ENCODE peak calls at places on chromosome 3, in seven cellular contexts. X is T-helper 9 cell, L is occipital lobe, Z is amygdala, K is cardiac muscle cell, P is NCI-H526 treated with DMSO at 0.1 percent for 48 hours, B is body of pancreas. S is an unnamed sample.

GRCh38 chr3:140376136-140376889 is 301.6 kb upstream of the TRIM42 start:
- DNase-seq in X (no peak), L (no peak), Z (no peak), K (no peak), P (no peak), B (no peak), S (no peak)

GRCh38 chr3:111173328-111173900 is 101.8 kb downstream of the NECTIN3 start:
- DNase-seq in X (no peak), L (no peak), Z (no peak), K (no peak), P (no peak), B (no peak), S (no peak)

GRCh38 chr3:33658971-33659848 is 58.8 kb downstream of the CLASP2 start:
- DNase-seq in X (no peak), L (peak), Z (peak), K (peak), P (peak), B (peak), S (no peak)

GRCh38 chr3:188875413-188875812 is 296.4 kb upstream of the TPRG1 start:
- DNase-seq in X (no peak), L (no peak), Z (no peak), K (no peak), P (no peak), B (no peak), S (no peak)

GRCh38 chr3:124246366-124246765 is 254.4 kb upstream of the ROPN1 start:
- DNase-seq in X (no peak), L (no peak), Z (no peak), K (peak), P (no peak), B (no peak), S (no peak)

GRCh38 chr3:97821413-97821809 is 400 bp upstream of the CRYBG3 start:
- DNase-seq in X (peak), L (peak), Z (peak), K (no peak), P (no peak), B (peak), S (peak)

GRCh38 chr3:156433138-156433537 is 121.8 kb downstream of the SSR3 start:
- DNase-seq in X (no peak), L (no peak), Z (no peak), K (peak), P (no peak), B (no peak), S (no peak)

GRCh38 chr3:148219995-148220394 is 477.7 kb upstream of the AGTR1 start:
- DNase-seq in X (no peak), L (no peak), Z (no peak), K (no peak), P (no peak), B (no peak), S (no peak)

GRCh38 chr3:25557641-25558040 is 107.1 kb downstream of the TOP2B start:
- DNase-seq in X (no peak), L (no peak), Z (no peak), K (peak), P (no peak), B (no peak), S (no peak)

GRCh38 chr3:147960791-147961190 is 551.6 kb downstream of the ZIC1 start:
- DNase-seq in X (no peak), L (no peak), Z (no peak), K (no peak), P (no peak), B (no peak), S (no peak)

GRCh38 chr3:72303926-72304325 is 519.0 kb upstream of the PROK2 start:
- DNase-seq in X (no peak), L (no peak), Z (no peak), K (peak), P (no peak), B (no peak), S (no peak)

GRCh38 chr3:155664922-155665695 is 79.8 kb downstream of the PLCH1 start:
- DNase-seq in X (no peak), L (peak), Z (no peak), K (peak), P (no peak), B (peak), S (no peak)

GRCh38 chr3:126264381-126264780 is 84.0 kb upstream of the ALDH1L1 start:
- DNase-seq in X (no peak), L (no peak), Z (no peak), K (no peak), P (no peak), B (no peak), S (no peak)

GRCh38 chr3:53109190-53109589 is 21.0 kb downstream of the RFT1 start:
- DNase-seq in X (no peak), L (no peak), Z (no peak), K (peak), P (no peak), B (no peak), S (peak)

GRCh38 chr3:30187366-30187765 is 419.0 kb upstream of the TGFBR2 start:
- DNase-seq in X (no peak), L (no peak), Z (no peak), K (no peak), P (no peak), B (no peak), S (no peak)

GRCh38 chr3:111311126-111311525 is 230.9 kb upstream of the CD96 start:
- DNase-seq in X (no peak), L (no peak), Z (no peak), K (no peak), P (no peak), B (no peak), S (no peak)

GRCh38 chr3:49339593-49339946 is 283 bp downstream of the USP4 start:
- DNase-seq in X (no peak), L (no peak), Z (no peak), K (no peak), P (no peak), B (no peak), S (peak)

GRCh38 chr3:128805771-128806170 is 73.6 kb upstream of the ACAD9 start:
- DNase-seq in X (no peak), L (no peak), Z (no peak), K (no peak), P (no peak), B (no peak), S (no peak)

GRCh38 chr3:163476179-163476578 is 1602.1 kb downstream of the SI start:
- DNase-seq in X (no peak), L (no peak), Z (no peak), K (no peak), P (peak), B (no peak), S (no peak)

GRCh38 chr3:123085293-123085949 is 18.6 kb downstream of the PDIA5 start:
- DNase-seq in X (no peak), L (no peak), Z (no peak), K (no peak), P (no peak), B (no peak), S (no peak)

GRCh38 chr3:169562988-169563774 is 100.3 kb downstream of the MECOM start:
- DNase-seq in X (no peak), L (no peak), Z (no peak), K (peak), P (peak), B (no peak), S (no peak)

GRCh38 chr3:194003128-194004057 is 132.6 kb upstream of the HES1 start:
- DNase-seq in X (no peak), L (peak), Z (no peak), K (peak), P (peak), B (peak), S (peak)

GRCh38 chr3:16890605-16891333 is 6.0 kb downstream of the PLCL2 start:
- DNase-seq in X (no peak), L (no peak), Z (no peak), K (no peak), P (no peak), B (no peak), S (no peak)

GRCh38 chr3:134711284-134711683 is 60.5 kb upstream of the KY start:
- DNase-seq in X (no peak), L (no peak), Z (no peak), K (no peak), P (no peak), B (no peak), S (no peak)

GRCh38 chr3:160780246-160780645 is 24.2 kb downstream of the PPM1L start:
- DNase-seq in X (no peak), L (no peak), Z (no peak), K (no peak), P (no peak), B (no peak), S (no peak)

GRCh38 chr3:135084404-135084803 is 289.3 kb downstream of the EPHB1 start:
- DNase-seq in X (no peak), L (no peak), Z (no peak), K (no peak), P (no peak), B (no peak), S (no peak)

GRCh38 chr3:123792473-123793201 is 91.5 kb downstream of the MYLK start:
- DNase-seq in X (no peak), L (no peak), Z (no peak), K (no peak), P (no peak), B (no peak), S (no peak)

GRCh38 chr3:40770046-40770445 is 245.3 kb downstream of the ZNF621 start:
- DNase-seq in X (no peak), L (no peak), Z (no peak), K (no peak), P (no peak), B (no peak), S (no peak)

GRCh38 chr3:79881431-79881830 is 113.6 kb upstream of the ROBO1 start:
- DNase-seq in X (no peak), L (no peak), Z (no peak), K (peak), P (no peak), B (no peak), S (no peak)

GRCh38 chr3:117193390-117193789 is 483.8 kb downstream of the TUSC7 start:
- DNase-seq in X (no peak), L (no peak), Z (no peak), K (no peak), P (no peak), B (no peak), S (no peak)

GRCh38 chr3:51371943-51372557 is 13.0 kb upstream of the MANF start:
- DNase-seq in X (peak), L (no peak), Z (no peak), K (peak), P (peak), B (peak), S (peak)

GRCh38 chr3:126682046-126682445 is 22.0 kb upstream of the CHCHD6 start:
- DNase-seq in X (no peak), L (no peak), Z (no peak), K (no peak), P (no peak), B (no peak), S (no peak)

GRCh38 chr3:177111541-177111949 is 85.7 kb downstream of the TBL1XR1 start:
- DNase-seq in X (no peak), L (no peak), Z (no peak), K (no peak), P (no peak), B (no peak), S (no peak)

GRCh38 chr3:127629462-127630403 is 748 bp downstream of the PODXL2 start:
- DNase-seq in X (peak), L (peak), Z (no peak), K (no peak), P (peak), B (peak), S (peak)

GRCh38 chr3:45480218-45480617 is 91.8 kb downstream of the LARS2 start:
- DNase-seq in X (no peak), L (no peak), Z (no peak), K (no peak), P (no peak), B (no peak), S (no peak)

GRCh38 chr3:94167796-94168195 is 104.9 kb downstream of the NSUN3 start:
- DNase-seq in X (no peak), L (no peak), Z (no peak), K (no peak), P (no peak), B (no peak), S (no peak)

S was measured in activated CD4-positive, alpha-beta memory T cell treated with anti-CD3 and anti-CD28 coated beads for 36 hours.